ENCODE peak calls at places on chromosomes 13 and 19, in six cellular contexts. D, N, Y, H, O and C are unnamed samples.

GRCh38 chr13:113651511-113652403 is 6.2 kb downstream of the ATP4B start:
- DNase-seq in Y (peak), N (no peak), H (no peak), O (no peak), D (no peak), C (no peak)

GRCh38 chr13:30382836-30383525 is 39.3 kb upstream of the UBE2L5 start:
- DNase-seq in D (no peak), Y (no peak), O (no peak), H (no peak), N (no peak), C (no peak)

GRCh38 chr19:56261145-56261544 is 11.4 kb upstream of the EDDM13 start:
- DNase-seq in N (no peak), H (no peak), Y (no peak), O (no peak), D (peak), C (no peak)

GRCh38 chr13:36709136-36709895 is 35.5 kb downstream of the SERTM1 start:
- DNase-seq in D (no peak), H (no peak), Y (no peak), N (no peak), O (no peak), C (no peak)

GRCh38 chr19:49515767-49516166 is 3.3 kb downstream of the FCGRT start:
- DNase-seq in O (peak), D (no peak), H (no peak), Y (no peak), N (no peak), C (no peak)

GRCh38 chr19:42066075-42066754 is 3.8 kb downstream of the GRIK5 start:
- DNase-seq in H (no peak), D (peak), Y (no peak), O (no peak), N (no peak), C (no peak)

GRCh38 chr13:103716689-103717088 is 650.5 kb upstream of the SLC10A2 start:
- DNase-seq in Y (no peak), H (no peak), N (no peak), D (no peak), O (no peak), C (no peak)

GRCh38 chr19:30360378-30361106 is 11.6 kb upstream of the ZNF536 start:
- DNase-seq in H (no peak), N (no peak), Y (no peak), O (no peak), D (no peak), C (no peak)

GRCh38 chr13:106083620-106084350 is 451.7 kb downstream of the EFNB2 start:
- DNase-seq in D (peak), H (no peak), N (no peak), O (peak), Y (peak), C (peak)